ENCODE peak calls at places on chromosome 7, in eight cellular contexts. K is activated T-cell treated with anti-CD3 and anti-CD28 coated beads, Interleukin-2, amount 50 U/mL, for 1 hour; J is NCI-H774; V is endodermal cell; D is A549; W is NCI-H1092; M is stimulated activated CD4-positive, alpha-beta T cell treated with anti-CD3 and anti-CD28 coated beads, Interleukin-1b, Interleukin-23, amount 100 ng/mL, for 1 hour; Q is hepatic stellate cell. T is an unnamed sample.
A peak's percentile ranks its signal among the peaks of the same experiment; 100 is the strongest.

GRCh38 chr7:142984297-142984696 is 22.1 kb upstream of the KEL start:
- DNase-seq in J (no peak), W (no peak), D (no peak), M (no peak), Q (no peak), V (no peak), K (no peak), T (no peak)

GRCh38 chr7:148332191-148332590 is 258.4 kb upstream of the C7orf33 start:
- DNase-seq in Q (no peak), V (no peak), K (no peak), W (no peak), D (no peak), J (no peak), M (no peak), T (no peak)

GRCh38 chr7:47477191-47478016 is 104.5 kb downstream of the TNS3 start:
- DNase-seq in M (no peak), W (no peak), J (peak; percentile 10), D (no peak), V (no peak), Q (no peak), K (no peak), T (peak; percentile 72)

GRCh38 chr7:142804715-142805114 is 33.9 kb downstream of the PRSS2 start:
- DNase-seq in V (peak; percentile 12), W (no peak), D (no peak), K (peak; percentile 56), M (no peak), Q (no peak), J (no peak), T (no peak)

GRCh38 chr7:151607464-151607867 is 87.8 kb upstream of the RHEB start:
- DNase-seq in M (no peak), J (no peak), W (no peak), D (no peak), Q (no peak), K (no peak), V (no peak), T (no peak)

GRCh38 chr7:22129819-22130580 is 184.3 kb upstream of the CDCA7L start:
- DNase-seq in V (no peak), M (no peak), J (no peak), D (no peak), W (no peak), K (no peak), Q (no peak), T (no peak)

GRCh38 chr7:46033592-46033991 is 112.5 kb upstream of the IGFBP3 start:
- DNase-seq in Q (no peak), W (no peak), M (no peak), V (no peak), D (no peak), K (no peak), J (no peak), T (no peak)

GRCh38 chr7:152132812-152133211 is 107.3 kb downstream of the GALNT11 start:
- DNase-seq in V (peak; percentile 48), K (no peak), D (no peak), Q (no peak), W (no peak), J (no peak), M (no peak), T (no peak)

GRCh38 chr7:149355390-149356048 is 93.5 kb downstream of the ZNF783 start:
- DNase-seq in M (no peak), V (peak; percentile 88), D (peak; percentile 73), W (no peak), Q (no peak), K (no peak), J (no peak), T (no peak)

GRCh38 chr7:114949227-114949626 is 27.3 kb downstream of the MDFIC start:
- DNase-seq in W (no peak), Q (no peak), D (no peak), K (no peak), J (no peak), M (no peak), V (no peak), T (no peak)

GRCh38 chr7:155279787-155280445 is 17.8 kb upstream of the INSIG1 start:
- DNase-seq in D (no peak), K (no peak), Q (no peak), V (no peak), W (no peak), M (no peak), J (no peak), T (no peak)

GRCh38 chr7:47332213-47332612 is 249.7 kb downstream of the TNS3 start:
- DNase-seq in K (no peak), W (no peak), D (no peak), V (peak; percentile 78), Q (no peak), M (no peak), J (no peak), T (no peak)

GRCh38 chr7:73681031-73681430 is 2.2 kb downstream of the DNAJC30 start:
- DNase-seq in Q (no peak), J (no peak), K (no peak), D (no peak), V (no peak), M (no peak), W (no peak), T (no peak)

T was measured in NCI-H1417.